ENCODE peak calls at places on chromosomes 3 and 15, in seven cellular contexts. One of them, this sample, is unnamed.

GRCh38 chr3:192958219-192958872 is 40.7 kb upstream of the MB21D2 start:
- DNase-seq in HCT116: no peak
- DNase-seq in AG10803: no peak
- DNase-seq in WTC11: no peak
- DNase-seq in CD4-positive, alpha-beta T cell: no peak
- DNase-seq in psoas muscle: no peak
- DNase-seq in breast epithelium: no peak
- DNase-seq in this sample: no peak

GRCh38 chr3:38099518-38099917 is 37.4 kb downstream of the ACAA1 start:
- DNase-seq in HCT116: no peak
- DNase-seq in AG10803: no peak
- DNase-seq in WTC11: no peak
- DNase-seq in CD4-positive, alpha-beta T cell: no peak
- DNase-seq in psoas muscle: no peak
- DNase-seq in breast epithelium: no peak
- DNase-seq in this sample: no peak

GRCh38 chr3:48614044-48614443 is 4.6 kb upstream of the UQCRC1 start:
- DNase-seq in HCT116: no peak
- DNase-seq in AG10803: peak
- DNase-seq in WTC11: no peak
- DNase-seq in CD4-positive, alpha-beta T cell: no peak
- DNase-seq in psoas muscle: no peak
- DNase-seq in breast epithelium: no peak
- DNase-seq in this sample: no peak

GRCh38 chr3:65758871-65759598 is 279.7 kb downstream of the MAGI1 start:
- DNase-seq in HCT116: no peak
- DNase-seq in AG10803: no peak
- DNase-seq in WTC11: no peak
- DNase-seq in CD4-positive, alpha-beta T cell: no peak
- DNase-seq in psoas muscle: no peak
- DNase-seq in breast epithelium: no peak
- DNase-seq in this sample: no peak

GRCh38 chr15:96924570-96924969 is 594.1 kb downstream of the NR2F2 start:
- DNase-seq in HCT116: no peak
- DNase-seq in AG10803: no peak
- DNase-seq in WTC11: no peak
- DNase-seq in CD4-positive, alpha-beta T cell: no peak
- DNase-seq in psoas muscle: no peak
- DNase-seq in breast epithelium: no peak
- DNase-seq in this sample: no peak

GRCh38 chr3:41508063-41508696 is 308.9 kb downstream of the CTNNB1 start:
- DNase-seq in HCT116: peak
- DNase-seq in AG10803: no peak
- DNase-seq in WTC11: peak
- DNase-seq in CD4-positive, alpha-beta T cell: no peak
- DNase-seq in psoas muscle: no peak
- DNase-seq in breast epithelium: no peak
- DNase-seq in this sample: no peak

GRCh38 chr3:134143828-134144390 is 106.8 kb downstream of the RYK start:
- DNase-seq in HCT116: no peak
- DNase-seq in AG10803: no peak
- DNase-seq in WTC11: no peak
- DNase-seq in CD4-positive, alpha-beta T cell: no peak
- DNase-seq in psoas muscle: no peak
- DNase-seq in breast epithelium: no peak
- DNase-seq in this sample: no peak

GRCh38 chr3:28376424-28376823 is 27.8 kb upstream of the AZI2 start:
- DNase-seq in HCT116: no peak
- DNase-seq in AG10803: peak
- DNase-seq in WTC11: no peak
- DNase-seq in CD4-positive, alpha-beta T cell: no peak
- DNase-seq in psoas muscle: no peak
- DNase-seq in breast epithelium: no peak
- DNase-seq in this sample: no peak

GRCh38 chr15:77846360-77846759 is 213.6 kb upstream of the LINGO1 start:
- DNase-seq in HCT116: no peak
- DNase-seq in AG10803: peak
- DNase-seq in WTC11: no peak
- DNase-seq in CD4-positive, alpha-beta T cell: no peak
- DNase-seq in psoas muscle: no peak
- DNase-seq in breast epithelium: no peak
- DNase-seq in this sample: no peak

GRCh38 chr3:159253860-159254259 is 452.0 kb downstream of the MFSD1 start:
- DNase-seq in HCT116: no peak
- DNase-seq in AG10803: no peak
- DNase-seq in WTC11: no peak
- DNase-seq in CD4-positive, alpha-beta T cell: no peak
- DNase-seq in psoas muscle: no peak
- DNase-seq in breast epithelium: no peak
- DNase-seq in this sample: no peak

GRCh38 chr3:159252274-159252673 is 450.4 kb downstream of the MFSD1 start:
- DNase-seq in HCT116: no peak
- DNase-seq in AG10803: peak
- DNase-seq in WTC11: no peak
- DNase-seq in CD4-positive, alpha-beta T cell: no peak
- DNase-seq in psoas muscle: no peak
- DNase-seq in breast epithelium: no peak
- DNase-seq in this sample: no peak

GRCh38 chr3:159250961-159251360 is 449.1 kb downstream of the MFSD1 start:
- DNase-seq in HCT116: no peak
- DNase-seq in AG10803: no peak
- DNase-seq in WTC11: no peak
- DNase-seq in CD4-positive, alpha-beta T cell: no peak
- DNase-seq in psoas muscle: no peak
- DNase-seq in breast epithelium: no peak
- DNase-seq in this sample: no peak

GRCh38 chr3:159249472-159250131 is 447.7 kb downstream of the MFSD1 start:
- DNase-seq in HCT116: no peak
- DNase-seq in AG10803: no peak
- DNase-seq in WTC11: no peak
- DNase-seq in CD4-positive, alpha-beta T cell: no peak
- DNase-seq in psoas muscle: no peak
- DNase-seq in breast epithelium: no peak
- DNase-seq in this sample: no peak

DNA sequence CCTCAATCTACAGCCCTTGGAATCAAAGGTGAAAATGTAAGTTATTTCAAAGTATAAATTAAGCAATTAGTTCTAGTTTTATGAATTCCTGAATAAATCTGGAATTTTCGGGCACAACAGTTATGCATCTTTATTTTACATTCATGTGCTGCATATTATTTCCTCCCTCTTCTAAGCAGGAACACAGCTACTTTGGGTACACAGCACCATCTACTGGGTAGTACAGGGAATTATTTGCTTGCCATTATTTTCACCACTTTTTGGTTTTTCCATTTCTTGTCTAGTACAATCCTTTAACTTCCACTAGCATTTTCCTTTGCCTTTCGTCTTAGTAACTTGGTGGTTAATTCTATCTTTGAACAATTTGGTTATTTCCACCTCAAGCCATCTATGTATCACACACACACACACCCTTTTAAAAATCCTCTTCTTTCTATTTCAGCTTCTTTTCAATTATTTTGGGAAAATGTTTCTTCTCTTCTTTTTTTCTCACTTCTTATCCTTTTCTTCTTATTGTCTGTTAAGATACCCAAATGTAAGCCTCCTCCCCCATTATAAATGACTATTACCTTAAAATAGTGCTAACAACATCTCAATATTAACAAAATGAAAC is 451.0 kb downstream of the MFSD1 start:
- DNase-seq in HCT116: peak
- DNase-seq in AG10803: peak
- DNase-seq in WTC11: no peak
- DNase-seq in CD4-positive, alpha-beta T cell: no peak
- DNase-seq in psoas muscle: no peak
- DNase-seq in breast epithelium: no peak
- DNase-seq in this sample: no peak
- TF ChIP-seq CTCF in HCT116: peak
- TF ChIP-seq CTCF in AG10803: peak
- TF ChIP-seq CTCF in WTC11: peak
- TF ChIP-seq CTCF in CD4-positive, alpha-beta T cell: no peak
- TF ChIP-seq CTCF in psoas muscle: peak
- TF ChIP-seq CTCF in breast epithelium: no peak
- TF ChIP-seq CTCF in this sample: peak

DNA sequence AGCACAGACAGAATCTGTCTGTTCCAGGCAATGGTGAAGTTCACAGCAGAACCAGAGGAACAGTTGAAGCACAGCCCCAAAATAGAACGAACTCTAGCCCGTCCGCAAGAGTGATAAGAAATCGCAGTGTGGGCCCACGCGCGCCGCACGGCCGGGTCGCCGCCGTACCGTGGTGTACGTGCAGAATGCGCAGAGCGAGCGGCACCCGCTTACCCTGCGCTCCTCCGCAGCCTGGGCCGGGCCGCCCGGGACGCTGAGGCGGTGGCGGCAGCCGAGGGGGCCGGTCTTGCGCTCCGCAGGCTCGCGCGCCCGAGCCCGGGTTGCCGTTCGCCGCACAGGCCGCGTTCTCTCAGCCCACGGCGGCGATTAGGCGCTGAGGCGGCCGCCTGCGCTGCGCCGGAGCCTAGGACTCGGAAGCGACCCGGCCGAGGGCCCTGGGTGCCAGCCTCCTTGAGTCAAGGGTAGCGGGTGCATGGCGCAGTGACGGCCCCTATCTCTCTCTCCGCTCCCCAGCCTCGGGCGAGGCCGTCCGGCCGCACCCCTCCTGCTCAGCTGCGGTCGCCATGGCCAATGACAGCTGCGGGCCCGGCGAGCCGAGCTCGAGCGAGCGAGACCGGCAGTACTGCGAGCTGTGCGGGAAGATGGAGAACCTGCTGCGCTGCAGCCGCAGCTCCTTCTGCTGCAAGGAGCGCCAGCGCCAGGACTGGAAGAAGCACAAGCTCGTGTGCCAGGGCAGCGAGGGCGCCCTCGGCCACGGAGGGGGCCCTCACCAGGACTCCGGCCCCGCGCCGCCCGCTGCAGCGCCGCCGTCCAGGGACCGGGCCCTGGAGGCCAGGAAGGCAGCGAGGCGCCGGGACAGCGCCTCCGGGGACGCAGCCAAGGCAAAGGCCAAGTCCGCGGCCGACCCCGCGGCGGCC is 20.5 kb downstream of the WDR73 start:
- DNase-seq in HCT116: no peak
- DNase-seq in AG10803: peak
- DNase-seq in WTC11: peak
- DNase-seq in CD4-positive, alpha-beta T cell: peak
- DNase-seq in psoas muscle: peak
- DNase-seq in breast epithelium: peak
- DNase-seq in this sample: peak
- TF ChIP-seq CTCF in HCT116: no peak
- TF ChIP-seq CTCF in AG10803: no peak
- TF ChIP-seq CTCF in WTC11: no peak
- TF ChIP-seq CTCF in CD4-positive, alpha-beta T cell: no peak
- TF ChIP-seq CTCF in psoas muscle: no peak
- TF ChIP-seq CTCF in breast epithelium: no peak
- TF ChIP-seq CTCF in this sample: no peak

DNA sequence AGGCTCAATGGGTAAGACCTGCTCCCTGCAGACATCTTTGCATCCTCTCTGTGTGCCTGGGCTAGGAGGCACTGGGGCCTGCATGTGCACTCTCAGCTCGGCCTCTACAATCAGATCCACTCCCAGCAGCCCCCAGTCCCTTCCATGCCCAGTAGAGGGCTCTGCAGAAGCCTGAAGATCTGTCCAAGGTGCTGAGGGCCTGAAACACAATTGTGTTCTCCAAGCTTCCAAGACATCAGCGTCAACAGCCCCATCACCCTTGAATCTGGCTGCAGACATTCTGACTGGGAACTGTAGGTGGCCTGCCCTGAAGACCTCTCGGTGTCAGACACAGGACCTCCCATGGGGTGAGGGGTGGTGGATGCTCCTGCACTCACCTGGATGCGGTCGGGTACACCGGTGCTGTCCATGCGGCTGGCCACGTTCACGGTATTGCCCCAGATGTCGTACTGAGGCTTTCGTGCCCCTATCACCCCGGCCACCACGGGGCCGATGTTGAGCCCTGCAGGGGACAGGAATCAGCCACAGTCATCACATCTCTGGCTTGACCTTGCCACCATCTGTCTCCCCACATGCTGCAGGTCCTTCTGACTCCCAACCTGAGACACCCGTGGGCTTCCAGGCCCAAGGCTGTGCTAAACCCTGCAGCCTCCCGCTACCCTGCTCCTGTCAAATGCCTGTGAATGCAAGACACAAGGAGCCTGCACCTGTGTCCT is 84.7 kb downstream of the SEC22A start:
- DNase-seq in HCT116: peak
- DNase-seq in AG10803: peak
- DNase-seq in WTC11: peak
- DNase-seq in CD4-positive, alpha-beta T cell: no peak
- DNase-seq in psoas muscle: peak
- DNase-seq in breast epithelium: no peak
- DNase-seq in this sample: peak
- TF ChIP-seq CTCF in HCT116: peak
- TF ChIP-seq CTCF in AG10803: peak
- TF ChIP-seq CTCF in WTC11: peak
- TF ChIP-seq CTCF in CD4-positive, alpha-beta T cell: peak
- TF ChIP-seq CTCF in psoas muscle: peak
- TF ChIP-seq CTCF in breast epithelium: no peak
- TF ChIP-seq CTCF in this sample: peak

GRCh38 chr15:52282418-52282817 is 13.2 kb downstream of the MYO5C start:
- DNase-seq in HCT116: no peak
- DNase-seq in AG10803: no peak
- DNase-seq in WTC11: no peak
- DNase-seq in CD4-positive, alpha-beta T cell: no peak
- DNase-seq in psoas muscle: no peak
- DNase-seq in breast epithelium: no peak
- DNase-seq in this sample: no peak
- TF ChIP-seq CTCF in HCT116: no peak
- TF ChIP-seq CTCF in AG10803: no peak
- TF ChIP-seq CTCF in WTC11: no peak
- TF ChIP-seq CTCF in CD4-positive, alpha-beta T cell: no peak
- TF ChIP-seq CTCF in psoas muscle: no peak
- TF ChIP-seq CTCF in breast epithelium: no peak
- TF ChIP-seq CTCF in this sample: no peak

GRCh38 chr3:16601539-16602005 is 3.7 kb downstream of the DAZL start:
- DNase-seq in HCT116: no peak
- DNase-seq in AG10803: no peak
- DNase-seq in WTC11: no peak
- DNase-seq in CD4-positive, alpha-beta T cell: no peak
- DNase-seq in psoas muscle: no peak
- DNase-seq in breast epithelium: no peak
- DNase-seq in this sample: no peak
- TF ChIP-seq CTCF in HCT116: no peak
- TF ChIP-seq CTCF in AG10803: no peak
- TF ChIP-seq CTCF in WTC11: no peak
- TF ChIP-seq CTCF in CD4-positive, alpha-beta T cell: peak
- TF ChIP-seq CTCF in psoas muscle: no peak
- TF ChIP-seq CTCF in breast epithelium: no peak
- TF ChIP-seq CTCF in this sample: no peak

GRCh38 chr3:51397389-51397788 is 6.3 kb downstream of the RBM15B start:
- DNase-seq in HCT116: no peak
- DNase-seq in AG10803: no peak
- DNase-seq in WTC11: no peak
- DNase-seq in CD4-positive, alpha-beta T cell: no peak
- DNase-seq in psoas muscle: no peak
- DNase-seq in breast epithelium: no peak
- DNase-seq in this sample: no peak
- TF ChIP-seq CTCF in HCT116: no peak
- TF ChIP-seq CTCF in AG10803: no peak
- TF ChIP-seq CTCF in WTC11: no peak
- TF ChIP-seq CTCF in CD4-positive, alpha-beta T cell: no peak
- TF ChIP-seq CTCF in psoas muscle: no peak
- TF ChIP-seq CTCF in breast epithelium: no peak
- TF ChIP-seq CTCF in this sample: no peak